ENCODE peak calls at places on chromosomes 1 and 21, in seven cellular contexts. J is astrocyte of the spinal cord, D is pancreas, H is fibroblast of mammary gland, K is AG10803, P is fibroblast of lung, G is Peyer's patch. C is an unnamed sample.

GRCh38 chr21:37145635-37146111 is 72.6 kb downstream of the TTC3 start:
- DNase-seq in P (no peak), H (peak), G (no peak), D (no peak), J (peak), K (no peak), C (no peak)

GRCh38 chr1:198220428-198220827 is 63.6 kb downstream of the NEK7 start:
- DNase-seq in K (peak), D (peak), P (peak), H (peak), G (no peak), J (peak), C (no peak)

GRCh38 chr1:151887028-151887427 is 22.3 kb downstream of the THEM4 start:
- DNase-seq in G (no peak), J (peak), H (peak), K (peak), P (peak), D (no peak), C (peak)

GRCh38 chr1:7781923-7782495 is 2.1 kb upstream of the PER3 start:
- DNase-seq in P (no peak), K (no peak), J (no peak), D (no peak), G (peak), H (no peak), C (no peak)

GRCh38 chr1:214678386-214678785 is 75.4 kb downstream of the CENPF start:
- DNase-seq in D (no peak), H (peak), K (no peak), P (no peak), G (no peak), J (peak), C (no peak)

GRCh38 chr21:17554619-17555472 is 42.0 kb downstream of the CXADR start:
- DNase-seq in P (peak), K (peak), G (no peak), J (no peak), H (peak), D (no peak), C (no peak)

GRCh38 chr1:40059960-40060337 is 19.4 kb downstream of the CAP1 start:
- DNase-seq in J (no peak), K (no peak), P (no peak), G (no peak), D (no peak), H (no peak), C (no peak)

GRCh38 chr21:35840197-35840799 is 220.0 kb downstream of the SETD4 start:
- DNase-seq in K (peak), H (peak), P (peak), G (peak), J (peak), D (peak), C (peak)

GRCh38 chr1:111754964-111755320 is 759 bp upstream of the DDX20 start:
- DNase-seq in K (peak), P (peak), D (no peak), H (peak), J (peak), G (peak), C (peak)

GRCh38 chr1:90394247-90394646 is 322.9 kb downstream of the BARHL2 start:
- DNase-seq in G (no peak), H (no peak), J (no peak), D (no peak), P (no peak), K (no peak), C (no peak)

GRCh38 chr1:34987018-34987417 is 1.9 kb upstream of the TMEM35B start:
- DNase-seq in J (no peak), P (peak), H (peak), G (no peak), K (peak), D (no peak), C (peak)

GRCh38 chr1:20476260-20477038 is 9.6 kb downstream of the CAMK2N1 start:
- DNase-seq in J (no peak), K (no peak), H (no peak), D (peak), P (peak), G (peak), C (peak)

GRCh38 chr1:183812686-183813569 is 8.0 kb downstream of the RGL1 start:
- DNase-seq in K (peak), H (peak), G (no peak), D (no peak), J (peak), P (peak), C (peak)

GRCh38 chr1:212625781-212626450 is 17.4 kb downstream of the ATF3 start:
- DNase-seq in K (no peak), J (no peak), G (peak), P (no peak), D (no peak), H (no peak), C (no peak)

GRCh38 chr1:19644761-19645543 is 841 bp downstream of the NBL1 start:
- DNase-seq in P (no peak), J (no peak), G (peak), K (no peak), D (no peak), H (no peak), C (peak)

DNA sequence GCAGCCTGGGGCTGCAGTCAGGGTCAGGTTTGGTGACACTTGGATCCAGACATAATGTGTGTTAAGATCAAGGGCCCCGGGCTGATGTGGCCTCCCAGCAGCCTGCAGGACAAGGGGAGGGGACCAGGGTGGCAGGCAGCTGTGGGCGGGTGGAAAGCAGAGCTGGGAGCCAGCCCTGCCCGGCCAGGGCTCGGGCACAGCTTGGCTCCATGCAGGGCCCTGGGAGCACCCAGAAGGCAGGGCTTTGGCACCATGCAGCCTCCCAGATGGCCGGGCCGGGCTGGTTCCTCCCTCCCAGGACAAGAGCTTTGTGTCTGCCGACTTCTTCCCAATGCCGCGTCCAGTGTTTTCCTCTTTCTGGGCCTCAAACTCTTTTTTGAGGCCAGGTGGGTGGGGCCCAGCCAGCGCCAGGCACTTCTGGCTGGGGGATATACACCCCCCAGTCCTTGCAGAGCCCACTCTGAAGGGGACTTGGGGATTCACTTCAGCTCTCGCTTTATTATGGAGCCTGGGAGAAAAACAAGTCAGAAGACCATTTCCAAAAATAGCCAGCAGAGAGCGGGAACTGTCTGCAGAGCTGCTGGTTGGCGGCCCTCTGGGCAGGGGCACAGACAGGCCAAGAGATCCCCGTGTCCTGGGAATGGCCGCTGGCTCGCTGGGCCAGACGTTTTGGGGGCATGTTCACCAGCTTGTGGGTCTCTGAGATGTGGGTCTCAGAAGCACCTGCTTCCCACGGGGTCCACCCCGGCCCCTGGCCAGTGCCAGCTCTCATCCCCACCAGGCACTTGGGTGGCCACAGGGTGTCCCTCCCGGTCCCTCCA is 103.8 kb upstream of the ARHGEF16 start:
- DNase-seq in G (no peak), H (peak), D (no peak), K (no peak), J (peak), P (no peak), C (no peak)
- TF ChIP-seq CTCF in G (no peak), H (peak), D (no peak), K (peak), J (peak), P (peak), C (no peak)

GRCh38 chr1:118185083-118185899 is at the start of gene SPAG17:
- DNase-seq in P (peak), J (peak), K (peak), D (peak), H (peak), G (peak), C (peak)
- H3K4me3 ChIP-seq in P (peak), J (peak), K (peak), D (peak), H (no peak), G (no peak), C (peak)

GRCh38 chr1:85604598-85604997 is 24.0 kb downstream of the CCN1 start:
- DNase-seq in G (no peak), K (no peak), H (no peak), D (no peak), P (no peak), J (no peak), C (no peak)

GRCh38 chr1:85607126-85607912 is 26.8 kb downstream of the CCN1 start:
- DNase-seq in H (peak), P (peak), J (peak), D (no peak), K (peak), G (no peak), C (peak)

GRCh38 chr1:85607913-85608250 is 27.3 kb downstream of the CCN1 start:
- DNase-seq in K (peak), J (no peak), P (no peak), D (no peak), H (peak), G (no peak), C (no peak)

GRCh38 chr1:85606414-85606800 is 25.8 kb downstream of the CCN1 start:
- DNase-seq in H (peak), D (no peak), J (peak), P (no peak), G (no peak), K (peak), C (no peak)

DNA sequence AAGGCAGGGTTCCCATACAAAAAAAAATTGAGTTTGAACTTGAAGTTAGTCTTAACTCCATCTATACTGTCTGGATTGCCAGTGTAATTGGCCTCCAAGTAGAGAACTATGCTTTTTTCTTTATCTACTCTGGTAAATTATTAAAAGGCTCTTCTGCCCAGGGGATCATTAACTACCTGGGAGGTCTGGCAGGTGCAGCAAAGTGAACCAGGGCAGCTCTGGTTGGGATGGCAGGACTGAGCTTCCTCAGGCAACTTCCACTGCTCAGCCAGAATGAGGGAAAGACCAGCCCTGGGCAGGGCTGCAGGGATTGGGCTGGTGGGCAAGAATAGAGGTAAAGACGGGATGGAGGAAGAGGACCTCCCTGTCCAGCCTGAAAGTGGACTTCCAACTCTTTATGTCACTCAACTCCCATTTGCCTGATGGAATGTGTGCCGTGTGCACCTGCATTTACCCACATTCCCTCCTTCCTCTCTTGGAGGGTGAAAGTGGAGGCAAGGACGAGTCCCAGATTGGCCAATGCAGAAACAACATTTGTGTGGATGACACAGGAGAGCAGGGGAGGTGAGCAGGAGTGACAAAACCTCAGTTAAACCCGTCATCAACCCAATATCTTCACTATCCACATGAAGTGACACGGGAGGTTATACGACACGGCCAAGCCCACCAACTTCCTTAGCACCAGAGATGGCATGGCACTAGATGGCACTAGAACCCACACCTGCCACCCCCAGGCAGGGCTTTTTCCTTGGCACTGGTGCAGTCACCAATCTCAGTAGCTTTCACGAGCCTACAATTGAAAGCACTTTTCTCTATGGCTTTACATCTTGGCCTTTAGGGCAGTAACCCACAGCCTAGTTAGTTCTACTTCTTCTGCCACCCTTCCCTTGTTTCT is 25.2 kb downstream of the CCN1 start:
- DNase-seq in P (no peak), H (no peak), K (no peak), D (peak), G (no peak), J (no peak), C (no peak)
- TF ChIP-seq CTCF in P (no peak), H (no peak), K (no peak), D (no peak), G (peak), J (peak), C (no peak)

GRCh38 chr21:41876928-41877652 is 2.1 kb downstream of the PRDM15 start:
- DNase-seq in K (no peak), J (no peak), G (no peak), H (no peak), D (no peak), P (no peak), C (no peak)
- H3K4me3 ChIP-seq in K (no peak), J (peak), G (no peak), H (peak), D (no peak), P (no peak), C (peak)

GRCh38 chr1:36889478-36889845 is 144.9 kb downstream of the GRIK3 start:
- DNase-seq in D (no peak), G (no peak), K (no peak), J (no peak), H (no peak), P (no peak), C (no peak)
- TF ChIP-seq CTCF in D (no peak), G (no peak), K (no peak), J (no peak), H (no peak), P (no peak), C (no peak)

DNA sequence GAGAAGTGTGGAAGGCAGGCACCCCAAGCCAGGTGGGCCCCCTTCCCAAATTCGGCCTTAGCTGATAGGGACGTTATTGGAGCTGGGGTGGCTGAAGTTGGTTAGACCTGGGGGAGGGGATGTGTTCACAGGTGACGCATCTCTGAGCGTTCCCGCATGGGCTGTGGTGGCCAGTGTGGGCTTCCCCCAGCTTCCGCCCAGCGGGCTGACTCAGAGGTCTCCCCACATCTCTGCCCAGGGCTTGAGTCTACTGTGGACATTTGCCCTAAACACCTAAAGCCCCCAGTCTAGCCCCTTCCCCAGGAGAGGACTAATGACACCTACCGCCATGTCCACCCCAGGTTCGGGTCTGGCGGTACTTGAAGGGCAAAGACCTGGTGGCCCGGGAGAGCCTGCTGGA is 1.9 kb downstream of the AGRN start:
- DNase-seq in G (no peak), D (no peak), K (no peak), J (peak), H (peak), P (no peak), C (no peak)
- H3K4me3 ChIP-seq in G (no peak), D (no peak), K (peak), J (peak), H (no peak), P (no peak), C (no peak)